ENCODE peak calls at places on chromosomes 3 and 15, in eight cellular contexts. One of them, this sample, is unnamed.

GRCh38 chr15:61081028-61081322 is 148.1 kb downstream of the RORA start:
- DNase-seq in BE2C: no peak
- DNase-seq in cerebellar nuclear complex: no peak
- DNase-seq in IMR-90: no peak
- DNase-seq in activated gamma-delta T cell treated with Interleukin-2 at 50 U/mL for 16 hours: no peak
- DNase-seq in endodermal cell: no peak
- DNase-seq in HEK293T: no peak
- DNase-seq in CD4-positive, alpha-beta T cell: no peak
- DNase-seq in this sample: no peak

GRCh38 chr3:108241721-108242120 is 19.5 kb upstream of the IFT57 start:
- DNase-seq in IMR-90: no peak
- DNase-seq in BE2C: no peak
- DNase-seq in CD4-positive, alpha-beta T cell: no peak
- DNase-seq in cerebellar nuclear complex: no peak
- DNase-seq in endodermal cell: peak; percentile 54
- DNase-seq in activated gamma-delta T cell treated with Interleukin-2 at 50 U/mL for 16 hours: no peak
- DNase-seq in HEK293T: no peak
- DNase-seq in this sample: no peak

GRCh38 chr3:186472466-186473008 is 71.6 kb downstream of the CRYGS start:
- DNase-seq in activated gamma-delta T cell treated with Interleukin-2 at 50 U/mL for 16 hours: no peak
- DNase-seq in HEK293T: no peak
- DNase-seq in BE2C: no peak
- DNase-seq in endodermal cell: no peak
- DNase-seq in CD4-positive, alpha-beta T cell: no peak
- DNase-seq in IMR-90: peak; percentile 13
- DNase-seq in cerebellar nuclear complex: no peak
- DNase-seq in this sample: no peak

GRCh38 chr3:52246728-52247454 is 1.3 kb downstream of the PPM1M start:
- DNase-seq in BE2C: no peak
- DNase-seq in IMR-90: no peak
- DNase-seq in CD4-positive, alpha-beta T cell: no peak
- DNase-seq in activated gamma-delta T cell treated with Interleukin-2 at 50 U/mL for 16 hours: no peak
- DNase-seq in HEK293T: no peak
- DNase-seq in cerebellar nuclear complex: no peak
- DNase-seq in endodermal cell: no peak
- DNase-seq in this sample: no peak

GRCh38 chr3:131432441-131432840 is 50.9 kb downstream of the NUDT16 start:
- DNase-seq in IMR-90: no peak
- DNase-seq in endodermal cell: no peak
- DNase-seq in activated gamma-delta T cell treated with Interleukin-2 at 50 U/mL for 16 hours: no peak
- DNase-seq in CD4-positive, alpha-beta T cell: no peak
- DNase-seq in HEK293T: no peak
- DNase-seq in BE2C: no peak
- DNase-seq in cerebellar nuclear complex: no peak
- DNase-seq in this sample: no peak

GRCh38 chr3:177916461-177916860 is 619.8 kb upstream of the KCNMB2 start:
- DNase-seq in CD4-positive, alpha-beta T cell: no peak
- DNase-seq in BE2C: no peak
- DNase-seq in IMR-90: no peak
- DNase-seq in activated gamma-delta T cell treated with Interleukin-2 at 50 U/mL for 16 hours: no peak
- DNase-seq in endodermal cell: no peak
- DNase-seq in cerebellar nuclear complex: no peak
- DNase-seq in HEK293T: no peak
- DNase-seq in this sample: no peak

GRCh38 chr15:95325763-95326688 is 1004.5 kb upstream of the NR2F2 start:
- DNase-seq in HEK293T: peak; percentile 22
- DNase-seq in cerebellar nuclear complex: no peak
- DNase-seq in endodermal cell: no peak
- DNase-seq in IMR-90: no peak
- DNase-seq in CD4-positive, alpha-beta T cell: no peak
- DNase-seq in activated gamma-delta T cell treated with Interleukin-2 at 50 U/mL for 16 hours: no peak
- DNase-seq in BE2C: no peak
- DNase-seq in this sample: no peak

GRCh38 chr3:185796431-185797107 is 28.3 kb downstream of the IGF2BP2 start:
- DNase-seq in IMR-90: peak; percentile 85
- DNase-seq in BE2C: no peak
- DNase-seq in CD4-positive, alpha-beta T cell: no peak
- DNase-seq in endodermal cell: no peak
- DNase-seq in cerebellar nuclear complex: no peak
- DNase-seq in activated gamma-delta T cell treated with Interleukin-2 at 50 U/mL for 16 hours: no peak
- DNase-seq in HEK293T: no peak
- DNase-seq in this sample: no peak

GRCh38 chr3:122921791-122922651 is 105.5 kb downstream of the SEMA5B start:
- DNase-seq in IMR-90: no peak
- DNase-seq in activated gamma-delta T cell treated with Interleukin-2 at 50 U/mL for 16 hours: no peak
- DNase-seq in cerebellar nuclear complex: no peak
- DNase-seq in HEK293T: peak; percentile 79
- DNase-seq in endodermal cell: peak; percentile 84
- DNase-seq in BE2C: no peak
- DNase-seq in CD4-positive, alpha-beta T cell: no peak
- DNase-seq in this sample: peak; percentile 10

GRCh38 chr3:32614956-32615355 is 44.3 kb upstream of the DYNC1LI1 start:
- DNase-seq in BE2C: no peak
- DNase-seq in CD4-positive, alpha-beta T cell: no peak
- DNase-seq in HEK293T: no peak
- DNase-seq in endodermal cell: no peak
- DNase-seq in cerebellar nuclear complex: no peak
- DNase-seq in activated gamma-delta T cell treated with Interleukin-2 at 50 U/mL for 16 hours: no peak
- DNase-seq in IMR-90: peak; percentile 93
- DNase-seq in this sample: no peak

GRCh38 chr15:76185716-76186115 is 125.6 kb downstream of the ETFA start:
- DNase-seq in activated gamma-delta T cell treated with Interleukin-2 at 50 U/mL for 16 hours: no peak
- DNase-seq in endodermal cell: peak; percentile 86
- DNase-seq in IMR-90: peak; percentile 75
- DNase-seq in CD4-positive, alpha-beta T cell: no peak
- DNase-seq in HEK293T: peak; percentile 79
- DNase-seq in cerebellar nuclear complex: no peak
- DNase-seq in BE2C: peak; percentile 40
- DNase-seq in this sample: no peak

This sample was measured in activated T-helper 1 cell treated with anti-CD3 and anti-CD28 coated beads, Interleukin-12 subunit alpha, Interleukin-12 subunit beta, Interleukin-2, Interleukin-4 antibody, amounts not matched to agents 30 ng/mL and 10 ng/mL and 1 ng/mL, durations not matched to agents 14 hours and 24 hours and 36 hours.